ENCODE peak calls at places on chromosomes 12 and 14, in seven cellular contexts. E is effector memory CD4-positive, alpha-beta T cell; F is fibroblast of lung; B is CD8-positive, alpha-beta T cell; O is iris pigment epithelial cell; Y is B cell; H is C1 segment of cervical spinal cord. D is an unnamed sample.

GRCh38 chr14:34128665-34129064 is 177.8 kb upstream of the EGLN3 start:
- DNase-seq in B (no peak), O (no peak), H (no peak), F (no peak), E (no peak), Y (no peak), D (no peak)

GRCh38 chr12:132342322-132342721 is 12.9 kb upstream of the GALNT9 start:
- DNase-seq in E (no peak), F (no peak), B (no peak), H (no peak), Y (no peak), O (no peak), D (no peak)

GRCh38 chr12:40726366-40726765 is 34.1 kb downstream of the CNTN1 start:
- DNase-seq in O (no peak), B (no peak), H (no peak), E (no peak), Y (no peak), F (no peak), D (no peak)

GRCh38 chr14:90593254-90594040 is 196.6 kb downstream of the CALM1 start:
- DNase-seq in Y (no peak), B (no peak), O (no peak), F (no peak), E (no peak), H (no peak), D (no peak)

GRCh38 chr12:124456652-124457152 is 110.7 kb downstream of the NCOR2 start:
- DNase-seq in O (no peak), E (peak), Y (peak), B (peak), F (no peak), H (no peak), D (no peak)

GRCh38 chr12:78004451-78005093 is 173.9 kb downstream of the NAV3 start:
- DNase-seq in B (no peak), H (no peak), Y (no peak), O (no peak), F (no peak), E (no peak), D (no peak)

GRCh38 chr14:48788771-48789170 is 797.4 kb downstream of the RPS29 start:
- DNase-seq in H (no peak), B (no peak), E (no peak), O (no peak), F (no peak), Y (no peak), D (no peak)

GRCh38 chr14:67137744-67138371 is 51.4 kb upstream of the GARIN2 start:
- DNase-seq in E (no peak), H (no peak), Y (no peak), F (peak), O (peak), B (no peak), D (peak)

GRCh38 chr14:47009615-47010014 is 358.0 kb upstream of the RPL10L start:
- DNase-seq in Y (no peak), F (no peak), E (no peak), H (no peak), B (no peak), O (no peak), D (no peak)

GRCh38 chr12:131196220-131196619 is 242.5 kb downstream of the ADGRD1 start:
- DNase-seq in Y (no peak), O (no peak), E (no peak), F (no peak), B (no peak), H (no peak), D (no peak)

GRCh38 chr12:94046626-94047410 is 101.6 kb upstream of the PLXNC1 start:
- DNase-seq in O (peak), Y (no peak), E (no peak), F (no peak), B (no peak), H (no peak), D (no peak)

GRCh38 chr14:34873591-34874385 is 1.4 kb downstream of the BAZ1A start:
- DNase-seq in E (peak), F (peak), O (peak), Y (peak), B (peak), H (peak), D (peak)

GRCh38 chr14:91911474-91912032 is 35.9 kb downstream of the FBLN5 start:
- DNase-seq in Y (peak), F (peak), O (peak), H (no peak), E (peak), B (peak), D (peak)